ENCODE peak calls at places on chromosomes 16 and 17, in nine cellular contexts. A, Q, W, L, U, K, X, T and S are unnamed samples.

GRCh38 chr17:51540151-51540550 is 279.8 kb downstream of the UTP18 start:
- DNase-seq in K (no peak), L (no peak), Q (no peak), X (no peak), T (no peak), A (no peak), U (no peak), W (no peak), S (no peak)

GRCh38 chr17:63311416-63311937 is 134.6 kb downstream of the CYB561 start:
- DNase-seq in U (no peak), T (no peak), W (no peak), A (no peak), X (no peak), Q (no peak), L (no peak), K (no peak), S (no peak)

GRCh38 chr17:68738044-68738443 is 136.9 kb upstream of the FAM20A start:
- DNase-seq in T (no peak), A (no peak), X (peak), Q (no peak), L (no peak), W (no peak), K (no peak), U (no peak), S (no peak)

GRCh38 chr17:34736611-34737010 is 157.2 kb downstream of the TMEM132E start:
- DNase-seq in W (no peak), K (no peak), U (no peak), A (no peak), Q (no peak), X (no peak), L (no peak), T (no peak), S (no peak)

GRCh38 chr16:53913082-53913870 is 209.3 kb downstream of the FTO start:
- DNase-seq in Q (peak), X (peak), K (no peak), W (no peak), A (peak), T (peak), U (no peak), L (no peak), S (no peak)

GRCh38 chr17:1002771-1003555 is 6.0 kb downstream of the TIMM22 start:
- DNase-seq in U (no peak), T (peak), X (peak), Q (no peak), A (peak), W (no peak), L (no peak), K (no peak), S (no peak)

GRCh38 chr17:871731-872517 is 89.8 kb downstream of the MRM3 start:
- DNase-seq in K (no peak), U (no peak), T (no peak), W (no peak), X (no peak), L (no peak), Q (no peak), A (no peak), S (no peak)

GRCh38 chr17:869567-870530 is 87.7 kb downstream of the MRM3 start:
- DNase-seq in Q (peak), A (no peak), T (peak), U (no peak), K (no peak), X (peak), L (peak), W (no peak), S (no peak)

GRCh38 chr17:64580384-64581307 is 73.9 kb downstream of the CEP95 start:
- DNase-seq in K (no peak), X (no peak), A (no peak), W (no peak), L (no peak), U (no peak), T (no peak), Q (no peak), S (no peak)

GRCh38 chr17:69050999-69051775 is 9.5 kb downstream of the ABCA9 start:
- DNase-seq in T (peak), L (no peak), K (no peak), X (peak), Q (no peak), U (no peak), A (no peak), W (no peak), S (no peak)

GRCh38 chr16:82832861-82833260 is 206.1 kb downstream of the CDH13 start:
- DNase-seq in X (peak), W (no peak), A (peak), L (no peak), T (peak), U (no peak), K (no peak), Q (no peak), S (no peak)

GRCh38 chr17:676965-677364 is 37.7 kb downstream of the VPS53 start:
- DNase-seq in T (no peak), U (no peak), W (no peak), A (no peak), Q (no peak), L (no peak), X (no peak), K (no peak), S (no peak)

GRCh38 chr17:40251576-40251975 is 32.5 kb downstream of the WIPF2 start:
- DNase-seq in L (no peak), X (peak), K (no peak), Q (no peak), T (peak), U (no peak), A (peak), W (no peak), S (no peak)

GRCh38 chr17:2053380-2054261 is 1.3 kb upstream of the HIC1 start:
- DNase-seq in K (no peak), L (peak), W (peak), U (peak), T (peak), A (no peak), Q (no peak), X (peak), S (peak)
- TF ChIP-seq CTCF in K (peak), L (peak), W (peak), U (peak), T (peak), A (peak), Q (peak), X (peak), S (peak)

GRCh38 chr17:31544186-31544585 is 152.7 kb downstream of the RAB11FIP4 start:
- DNase-seq in X (no peak), A (no peak), K (no peak), Q (no peak), T (no peak), L (no peak), W (no peak), U (no peak), S (no peak)

GRCh38 chr17:31540602-31541307 is 149.3 kb downstream of the RAB11FIP4 start:
- DNase-seq in X (no peak), A (no peak), K (no peak), W (no peak), L (no peak), T (no peak), U (no peak), Q (no peak), S (no peak)

GRCh38 chr17:31537558-31537957 is 146.1 kb downstream of the RAB11FIP4 start:
- DNase-seq in Q (peak), T (peak), L (no peak), K (no peak), W (no peak), U (peak), A (no peak), X (peak), S (no peak)

GRCh38 chr17:31538080-31538762 is 146.7 kb downstream of the RAB11FIP4 start:
- DNase-seq in Q (no peak), T (no peak), K (no peak), W (no peak), U (peak), A (no peak), X (no peak), L (no peak), S (no peak)

GRCh38 chr17:31541559-31541958 is 150.1 kb downstream of the RAB11FIP4 start:
- DNase-seq in U (peak), X (no peak), A (no peak), W (peak), L (no peak), T (no peak), Q (no peak), K (no peak), S (no peak)
- TF ChIP-seq CTCF in U (peak), X (peak), A (no peak), W (no peak), L (no peak), T (no peak), Q (no peak), K (peak), S (peak)

DNA sequence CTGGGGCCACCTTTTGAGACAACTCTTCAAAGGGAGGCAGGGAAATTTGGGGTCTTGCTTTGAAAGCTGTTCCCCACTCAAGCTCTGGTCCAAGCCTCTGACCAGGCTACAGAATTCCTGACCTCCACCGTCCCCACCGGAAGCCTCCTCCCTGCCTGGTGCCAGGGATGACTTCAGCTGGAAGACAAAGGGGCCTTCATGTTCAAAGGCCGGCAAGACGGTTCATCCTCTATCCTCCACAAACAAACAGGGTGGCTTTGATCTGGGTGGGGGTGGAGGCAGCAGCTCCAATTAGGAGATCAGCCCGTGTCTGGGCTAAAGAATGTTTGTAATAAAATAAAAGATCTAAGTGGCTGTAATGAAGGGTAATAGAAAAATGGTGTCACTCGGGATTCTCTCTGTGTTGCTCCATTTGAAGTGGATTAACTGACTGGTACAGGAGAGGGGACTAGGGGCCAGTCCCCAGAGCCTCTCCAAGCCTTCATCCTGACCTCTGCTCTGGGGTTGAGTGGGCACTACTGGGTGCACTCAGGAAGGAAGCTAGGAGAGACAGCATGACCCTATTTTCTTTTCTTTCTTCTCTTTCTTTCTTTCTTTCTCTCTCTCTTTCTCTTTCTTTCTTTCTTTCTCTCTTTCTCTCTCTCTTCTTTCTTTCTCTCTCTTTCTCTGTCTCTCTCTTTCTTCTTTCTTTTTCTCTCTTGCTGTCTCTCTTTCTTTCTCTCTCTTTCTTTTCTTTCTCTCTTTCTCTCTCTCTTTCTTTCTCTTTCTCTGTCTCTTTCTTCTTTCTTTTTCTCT is 27.5 kb upstream of the NKD1 start:
- DNase-seq in A (no peak), Q (peak), T (no peak), W (no peak), X (no peak), K (no peak), U (no peak), L (no peak), S (peak)
- TF ChIP-seq CTCF in A (no peak), Q (no peak), T (no peak), W (no peak), X (no peak), K (no peak), U (no peak), L (no peak), S (no peak)

GRCh38 chr17:29036584-29036983 is 6.4 kb upstream of the PIPOX start:
- DNase-seq in W (no peak), X (no peak), U (no peak), A (no peak), K (no peak), Q (no peak), T (no peak), L (no peak), S (no peak)
- TF ChIP-seq CTCF in W (no peak), X (no peak), U (no peak), A (no peak), K (no peak), Q (no peak), T (no peak), L (no peak), S (no peak)

GRCh38 chr16:84088695-84089395 is 27.9 kb downstream of the MBTPS1 start:
- DNase-seq in A (no peak), W (no peak), T (no peak), K (no peak), L (peak), Q (peak), U (peak), X (no peak), S (no peak)
- TF ChIP-seq CTCF in A (no peak), W (no peak), T (no peak), K (no peak), L (peak), Q (no peak), U (peak), X (no peak), S (no peak)

GRCh38 chr17:19567216-19568015 is 33.8 kb downstream of the SLC47A1 start:
- DNase-seq in T (no peak), A (no peak), Q (no peak), X (no peak), U (no peak), L (no peak), W (peak), K (no peak), S (no peak)
- TF ChIP-seq CTCF in T (no peak), A (no peak), Q (no peak), X (no peak), U (no peak), L (no peak), W (no peak), K (no peak), S (no peak)

GRCh38 chr16:13795131-13795530 is 124.8 kb upstream of the ERCC4 start:
- DNase-seq in X (no peak), K (no peak), W (no peak), T (no peak), L (no peak), A (no peak), U (no peak), Q (no peak), S (no peak)
- TF ChIP-seq CTCF in X (no peak), K (no peak), W (no peak), T (no peak), L (no peak), A (no peak), U (no peak), Q (no peak), S (no peak)

DNA sequence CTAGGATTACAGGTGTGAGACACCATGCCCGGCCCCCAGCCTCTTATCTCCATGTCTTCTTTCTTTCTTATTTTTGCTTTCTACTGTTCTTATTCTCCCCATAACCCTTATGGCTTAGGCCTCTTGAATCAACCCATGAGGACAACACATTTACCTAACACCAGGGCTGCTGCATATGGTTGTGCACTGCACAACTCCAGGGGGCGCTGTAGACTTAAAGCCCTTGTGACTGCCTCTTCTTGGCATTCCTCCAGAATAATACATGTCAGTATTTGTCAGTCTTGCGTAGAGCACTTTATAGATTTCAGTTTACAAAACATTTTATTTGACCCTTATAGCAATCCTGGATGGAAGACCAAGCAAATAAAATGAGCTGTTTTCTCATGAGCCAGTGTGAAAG is 225.0 kb upstream of the SALL1 start:
- DNase-seq in Q (no peak), X (no peak), K (no peak), U (no peak), T (no peak), L (no peak), W (no peak), A (no peak), S (no peak)
- TF ChIP-seq CTCF in Q (no peak), X (no peak), K (no peak), U (no peak), T (no peak), L (no peak), W (peak), A (no peak), S (no peak)

GRCh38 chr16:20355114-20355782 is 2.7 kb upstream of the UMOD start:
- DNase-seq in X (no peak), Q (no peak), K (no peak), L (no peak), T (no peak), W (no peak), A (no peak), U (no peak), S (no peak)

GRCh38 chr16:20364051-20364450 is 11.5 kb upstream of the UMOD start:
- DNase-seq in X (no peak), L (no peak), Q (no peak), U (no peak), W (no peak), K (no peak), A (no peak), T (no peak), S (no peak)

GRCh38 chr16:20363191-20363590 is 10.7 kb upstream of the UMOD start:
- DNase-seq in W (no peak), Q (no peak), L (no peak), X (no peak), U (no peak), A (no peak), T (no peak), K (no peak), S (no peak)

GRCh38 chr16:20359997-20360396 is 7.5 kb upstream of the UMOD start:
- DNase-seq in L (no peak), U (no peak), Q (no peak), W (peak), K (no peak), X (no peak), T (no peak), A (no peak), S (no peak)
- TF ChIP-seq CTCF in L (no peak), U (no peak), Q (no peak), W (peak), K (peak), X (peak), T (no peak), A (no peak), S (peak)